ENCODE peak calls at places on chromosomes 7 and 10, in five cellular contexts. P is heart left ventricle, L is iPS DF 6.9, K is HAP-1, A is small intestine. O is an unnamed sample.

GRCh38 chr7:45469103-45469502 is 105.1 kb upstream of the ADCY1 start:
- DNase-seq in A (no peak), K (no peak), P (no peak), L (no peak), O (no peak)

GRCh38 chr7:904847-905246 is 28.5 kb downstream of the GET4 start:
- DNase-seq in K (no peak), P (no peak), L (no peak), A (no peak), O (no peak)

GRCh38 chr10:125214283-125214570 is 53.9 kb upstream of the CTBP2 start:
- DNase-seq in K (no peak), L (no peak), P (no peak), A (no peak), O (no peak)

GRCh38 chr10:101237080-101237817 is 8.0 kb upstream of the LBX1 start:
- DNase-seq in L (no peak), P (no peak), K (no peak), A (no peak), O (no peak)

GRCh38 chr7:100574362-100575205 is 884 bp upstream of the SAP25 start:
- DNase-seq in P (peak; percentile 17), A (no peak), K (no peak), L (no peak), O (no peak)

GRCh38 chr10:79608505-79609375 is 2.0 kb upstream of the SFTPA1 start:
- DNase-seq in K (no peak), A (peak; percentile 18), P (no peak), L (peak; percentile 20), O (peak; percentile 89)

GRCh38 chr7:31603076-31603475 is 83.9 kb upstream of the PPP1R17 start:
- DNase-seq in L (no peak), A (no peak), K (no peak), P (no peak), O (no peak)

GRCh38 chr10:123134915-123135414 is 805 bp upstream of the HMX3 start:
- DNase-seq in A (no peak), K (no peak), P (no peak), L (no peak), O (no peak)

GRCh38 chr7:73652541-73652949 is 15.1 kb upstream of the VPS37D start:
- DNase-seq in P (no peak), L (no peak), A (peak; percentile 60), K (no peak), O (no peak)

GRCh38 chr7:84712326-84712725 is 474.5 kb downstream of the SEMA3D start:
- DNase-seq in K (no peak), A (no peak), P (no peak), L (no peak), O (no peak)

GRCh38 chr10:28367865-28368541 is 65.1 kb upstream of the MPP7 start:
- DNase-seq in P (peak; percentile 31), L (no peak), A (peak; percentile 61), K (no peak), O (no peak)

GRCh38 chr7:12706900-12707536 is 19.6 kb downstream of the ARL4A start:
- DNase-seq in K (no peak), L (no peak), P (no peak), A (no peak), O (no peak)

GRCh38 chr10:25556457-25556856 is 377.6 kb upstream of the MYO3A start:
- DNase-seq in K (peak; percentile 38), P (no peak), L (no peak), A (no peak), O (no peak)

GRCh38 chr7:22438994-22439393 is 61.0 kb downstream of the STEAP1B start:
- DNase-seq in L (no peak), K (no peak), P (no peak), A (no peak), O (no peak)

GRCh38 chr10:37289833-37290464 is 164.6 kb downstream of the ANKRD30A start:
- DNase-seq in L (no peak), A (peak; percentile 83), P (no peak), K (no peak), O (no peak)

GRCh38 chr7:500521-501420 is 18.9 kb downstream of the PDGFA start:
- DNase-seq in L (no peak), K (no peak), A (no peak), P (peak; percentile 23), O (no peak)

GRCh38 chr7:35241884-35242283 is 12.0 kb downstream of the TBX20 start:
- DNase-seq in A (no peak), K (no peak), L (no peak), P (peak; percentile 28), O (no peak)

GRCh38 chr7:95687759-95688343 is 84.5 kb upstream of the DYNC1I1 start:
- DNase-seq in L (no peak), P (no peak), K (peak; percentile 49), A (peak; percentile 60), O (no peak)

GRCh38 chr7:116953372-116953726 is at the start of gene ST7:
- DNase-seq in K (peak; percentile 38), L (no peak), A (peak; percentile 70), P (peak; percentile 68), O (no peak)

GRCh38 chr7:143490719-143491306 is 13.1 kb downstream of the TAS2R41 start:
- DNase-seq in K (no peak), P (peak; percentile 30), L (no peak), A (peak; percentile 57), O (no peak)

GRCh38 chr7:33886100-33886623 is 19.2 kb upstream of the BMPER start:
- DNase-seq in K (no peak), A (no peak), L (no peak), P (no peak), O (peak; percentile 79)

GRCh38 chr7:82631998-82632397 is 188.4 kb upstream of the CACNA2D1 start:
- DNase-seq in L (no peak), K (no peak), P (no peak), A (no peak), O (no peak)

GRCh38 chr10:20990604-20991003 is 93.5 kb upstream of the NEBL start:
- DNase-seq in L (no peak), A (no peak), K (peak; percentile 39), P (no peak), O (no peak)

GRCh38 chr7:117169907-117170306 is 153.0 kb downstream of the WNT2 start:
- DNase-seq in L (no peak), A (no peak), P (no peak), K (no peak), O (no peak)

GRCh38 chr10:25226775-25227682 is 52.2 kb downstream of the GPR158 start:
- DNase-seq in P (peak; percentile 24), A (peak; percentile 53), K (peak; percentile 62), L (peak; percentile 25), O (no peak)

GRCh38 chr10:30708234-30708633 is 78.7 kb upstream of the LYZL2 start:
- DNase-seq in K (no peak), P (no peak), A (no peak), L (no peak), O (no peak)

DNA sequence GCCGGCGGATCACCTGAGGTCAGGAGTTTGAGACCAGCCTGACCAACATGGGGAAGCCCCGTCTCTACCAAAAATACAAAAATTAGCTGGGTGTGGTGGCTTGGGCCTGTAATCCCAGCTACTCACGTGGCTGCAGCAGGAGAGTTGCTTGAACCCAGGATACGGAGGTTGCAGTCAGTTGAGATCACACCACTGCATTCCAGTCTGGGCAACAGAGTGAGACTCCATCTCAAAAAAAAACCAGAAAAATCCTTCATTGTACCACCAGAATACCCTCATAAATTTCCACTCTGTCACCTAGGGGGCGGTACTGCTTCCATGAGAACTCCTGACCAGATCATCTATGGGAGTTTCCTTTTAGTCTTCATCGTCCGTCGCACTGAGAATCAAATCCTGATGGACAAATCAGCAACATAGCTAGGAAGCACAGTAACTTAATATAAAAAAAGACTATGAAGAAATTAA is 225.8 kb upstream of the KLF14 start:
- DNase-seq in L (no peak), A (no peak), P (no peak), K (peak; percentile 68), O (no peak)
- H3K4me1 ChIP-seq in L (no peaks in the 10 kb centered on the region), A (peaks cover 9% of the 10 kb centered on the region), P (no peaks in the 10 kb centered on the region), K (peaks cover 36% of the 10 kb centered on the region), O (peaks cover 77% of the 10 kb centered on the region)

DNA sequence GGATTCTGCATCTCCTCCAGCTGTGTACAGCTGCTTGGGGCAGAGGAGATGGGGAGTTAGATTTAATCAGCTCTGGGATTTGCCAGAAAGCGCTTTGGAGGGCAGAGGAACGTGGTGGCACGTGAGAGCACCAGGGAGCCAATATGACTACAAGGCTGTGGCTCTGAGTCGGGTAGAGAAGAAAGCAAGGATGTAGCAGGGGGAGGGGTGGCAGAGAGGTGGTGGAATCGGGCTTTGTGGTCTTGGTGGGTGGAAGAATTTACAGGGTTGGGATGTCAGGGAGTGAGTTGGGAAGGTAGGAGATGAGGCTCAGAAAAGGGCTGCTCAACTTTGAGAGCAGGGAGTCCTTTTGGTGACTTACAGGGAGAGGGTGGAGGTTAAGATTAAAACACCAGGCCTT is 113.6 kb downstream of the CCNY start:
- DNase-seq in A (no peak), P (no peak), L (no peak), K (no peak), O (no peak)
- H3K4me1 ChIP-seq in A (peaks cover 43% of the 10 kb centered on the region), P (no peaks in the 10 kb centered on the region), L (peaks cover 12% of the 10 kb centered on the region), K (peaks cover 24% of the 10 kb centered on the region), O (peaks cover 80% of the 10 kb centered on the region)

GRCh38 chr10:35466661-35467060 is 130.4 kb downstream of the CCNY start:
- DNase-seq in L (no peak), A (no peak), P (no peak), K (no peak), O (no peak)

GRCh38 chr10:35464805-35465456 is 128.6 kb downstream of the CCNY start:
- DNase-seq in L (no peak), A (peak; percentile 72), K (peak; percentile 98), P (no peak), O (no peak)

GRCh38 chr10:35466170-35466569 is 129.9 kb downstream of the CCNY start:
- DNase-seq in P (no peak), K (no peak), A (no peak), L (no peak), O (no peak)

GRCh38 chr10:35467186-35467585 is 130.9 kb downstream of the CCNY start:
- DNase-seq in K (peak; percentile 80), L (no peak), P (no peak), A (no peak), O (no peak)

GRCh38 chr10:35465601-35466140 is 129.4 kb downstream of the CCNY start:
- DNase-seq in K (no peak), L (no peak), A (no peak), P (no peak), O (no peak)
- H3K4me1 ChIP-seq in K (peaks cover 56% of the 10 kb centered on the region), L (peaks cover 11% of the 10 kb centered on the region), A (peaks cover 35% of the 10 kb centered on the region), P (peaks cover 7% of the 10 kb centered on the region), O (peaks cover 92% of the 10 kb centered on the region)

DNA sequence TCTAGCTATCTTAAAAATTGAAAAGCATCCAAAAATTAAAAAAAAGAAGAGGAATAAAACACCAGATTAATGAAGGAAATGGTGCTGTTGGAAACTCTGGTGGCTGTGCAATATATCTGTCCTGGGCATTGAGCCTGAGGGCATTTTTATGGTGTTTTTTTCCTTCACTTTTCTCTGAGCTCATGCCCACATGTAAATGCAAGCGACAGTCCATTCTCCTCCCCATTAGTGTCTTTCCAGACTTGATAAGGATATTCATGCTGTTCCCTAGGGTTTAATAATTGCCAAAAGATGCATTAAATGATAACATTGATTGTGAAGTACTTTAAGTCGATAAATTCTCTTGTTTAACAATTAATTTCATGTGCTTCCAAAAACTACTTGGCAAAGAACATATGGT is 384.6 kb downstream of the MDFIC start:
- DNase-seq in P (no peak), L (no peak), K (no peak), A (peak; percentile 2), O (no peak)
- H3K4me1 ChIP-seq in P (no peaks in the 10 kb centered on the region), L (no peaks in the 10 kb centered on the region), K (no peaks in the 10 kb centered on the region), A (no peaks in the 10 kb centered on the region), O (no peaks in the 10 kb centered on the region)

O was measured in esophagus muscularis mucosa.